ENCODE peak calls at places on chromosome 17, in four cellular contexts. D is cardiac muscle cell; T is CD8-positive, alpha-beta memory T cell; W is HL-60. E is an unnamed sample.

GRCh38 chr17:44558349-44559287 is 1.3 kb downstream of the FZD2 start:
- DNase-seq in W (no peak), D (peak; percentile 40), T (no peak), E (no peak)

GRCh38 chr17:83113792-83114191 is 34.4 kb downstream of the METRNL start:
- DNase-seq in T (no peak), W (no peak), D (no peak), E (no peak)

GRCh38 chr17:81509048-81509686 is 3.4 kb downstream of the ACTG1 start:
- DNase-seq in D (peak; percentile 61), T (no peak), W (peak; percentile 41), E (peak; percentile 63)

GRCh38 chr17:73902416-73903181 is 258.4 kb upstream of the SDK2 start:
- DNase-seq in D (peak; percentile 5), T (no peak), W (no peak), E (no peak)

GRCh38 chr17:77778636-77779524 is 179.6 kb upstream of the TNRC6C start:
- DNase-seq in T (no peak), D (no peak), W (no peak), E (peak; percentile 15)

GRCh38 chr17:28133562-28133970 is 91.1 kb downstream of the NLK start:
- DNase-seq in D (no peak), W (no peak), T (no peak), E (peak; percentile 82)

GRCh38 chr17:37642706-37643105 is 540 bp downstream of the DDX52 start:
- DNase-seq in T (no peak), W (no peak), D (peak; percentile 11), E (peak; percentile 65)

GRCh38 chr17:10724546-10725195 is 5.2 kb downstream of the TMEM220 start:
- DNase-seq in D (no peak), T (no peak), W (no peak), E (no peak)

GRCh38 chr17:46809110-46809571 is 9.4 kb downstream of the WNT3 start:
- DNase-seq in W (no peak), D (peak; percentile 32), T (no peak), E (no peak)

GRCh38 chr17:47286198-47286914 is 32.7 kb downstream of the ITGB3 start:
- DNase-seq in W (no peak), T (no peak), D (no peak), E (peak; percentile 17)

GRCh38 chr17:70945386-70945785 is 776.1 kb downstream of the KCNJ2 start:
- DNase-seq in T (no peak), W (no peak), D (peak; percentile 7), E (no peak)

GRCh38 chr17:51601622-51602261 is 341.4 kb downstream of the UTP18 start:
- DNase-seq in W (peak; percentile 4), D (no peak), T (no peak), E (no peak)

GRCh38 chr17:46878055-46878454 is 26.7 kb downstream of the WNT9B start:
- DNase-seq in T (no peak), W (peak; percentile 26), D (no peak), E (no peak)

GRCh38 chr17:69473801-69474170 is 59.3 kb downstream of the MAP2K6 start:
- DNase-seq in T (no peak), D (no peak), W (no peak), E (no peak)

GRCh38 chr17:78038748-78039288 is 80.3 kb downstream of the TNRC6C start:
- DNase-seq in D (no peak), T (no peak), W (no peak), E (peak; percentile 83)

GRCh38 chr17:80794281-80795089 is 197.2 kb upstream of the CHMP6 start:
- DNase-seq in W (no peak), D (no peak), T (no peak), E (no peak)

GRCh38 chr17:76682306-76682705 is 28.5 kb downstream of the MXRA7 start:
- DNase-seq in W (no peak), T (no peak), D (no peak), E (no peak)

GRCh38 chr17:79629548-79630049 is 18.7 kb upstream of the RBFOX3 start:
- DNase-seq in T (no peak), D (no peak), W (no peak), E (no peak)
- H3K27me3 ChIP-seq in T (peaks cover 5% of the 10 kb centered on the region), D (peaks cover 10% of the 10 kb centered on the region), W (no peaks in the 10 kb centered on the region), E (no peaks in the 10 kb centered on the region)

DNA sequence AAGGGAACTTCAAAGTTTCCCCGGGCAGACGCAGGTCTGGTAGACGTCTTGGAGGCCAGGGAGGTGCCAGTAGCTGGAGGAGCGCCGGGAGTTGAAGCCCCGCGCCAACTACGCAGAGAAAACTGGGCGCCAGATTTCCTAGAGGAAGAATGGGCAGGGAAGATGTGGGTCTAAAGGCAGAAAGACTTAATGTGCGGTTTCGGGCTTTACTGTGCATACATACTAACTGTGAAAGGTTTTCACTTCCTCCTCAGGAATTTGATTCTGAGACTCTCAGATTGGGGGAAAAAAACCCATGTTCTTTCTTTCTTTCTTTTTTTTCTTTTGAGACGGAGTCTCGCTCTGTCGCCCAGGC is 331 bp upstream of the ZNF287 start:
- DNase-seq in D (no peak), T (no peak), W (no peak), E (no peak)
- H3K4me3 ChIP-seq in D (no peak overlapping the region), T (peak overlapping the region; percentile 72), W (no peak overlapping the region), E (no peak overlapping the region)

DNA sequence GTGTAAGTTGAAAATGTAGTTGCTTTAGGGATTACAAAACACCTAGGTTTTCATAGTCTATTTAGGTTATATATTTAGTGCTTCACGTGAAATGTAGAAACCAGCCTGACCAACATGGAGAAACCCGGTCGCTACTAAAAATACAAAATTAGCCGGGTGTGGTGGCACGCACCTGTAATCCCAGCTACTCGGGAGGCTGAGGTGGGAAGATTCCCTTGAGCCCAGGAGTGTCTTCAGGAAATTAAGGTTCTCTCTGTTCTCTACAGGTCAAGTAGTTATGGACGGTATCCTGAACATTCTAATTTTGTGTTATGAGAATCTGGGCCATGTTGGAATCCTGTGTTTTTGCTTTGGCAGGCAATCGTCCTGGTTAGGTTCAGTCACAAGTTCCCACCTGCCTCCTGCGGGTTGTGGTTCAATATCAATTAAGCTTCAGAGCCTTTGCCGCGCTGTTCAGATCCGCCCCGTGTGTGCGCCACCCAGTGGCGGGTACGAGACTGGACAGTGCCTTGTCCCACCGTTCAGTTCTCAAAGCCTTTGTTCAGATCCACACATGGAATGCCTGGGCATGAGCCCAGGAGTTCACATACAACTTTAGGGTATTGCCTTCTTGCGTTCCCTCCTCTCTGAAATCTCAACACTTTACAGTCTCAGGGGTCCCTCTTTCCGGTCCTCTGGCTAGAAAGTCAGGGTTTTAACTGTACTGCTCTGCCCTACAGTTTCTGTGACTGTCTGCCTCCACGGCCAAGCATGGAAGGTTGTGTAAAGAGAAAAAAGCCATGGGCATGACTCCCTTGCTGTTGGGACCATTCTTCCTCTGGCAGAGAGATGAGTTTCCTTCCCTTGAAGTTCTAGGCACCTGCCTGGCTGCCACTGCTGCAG is 41.7 kb downstream of the HEATR6 start:
- DNase-seq in W (peak; percentile 70), T (peak; percentile 53), D (peak; percentile 82), E (peak; percentile 65)
- H3K27me3 ChIP-seq in W (no peaks in the 10 kb centered on the region), T (no peaks in the 10 kb centered on the region), D (peaks cover 6% of the 10 kb centered on the region), E (no peaks in the 10 kb centered on the region)

GRCh38 chr17:31496601-31497000 is 105.1 kb downstream of the RAB11FIP4 start:
- DNase-seq in D (no peak), W (no peak), T (no peak), E (no peak)

GRCh38 chr17:31497994-31498826 is 106.7 kb downstream of the RAB11FIP4 start:
- DNase-seq in T (no peak), W (no peak), D (no peak), E (no peak)

GRCh38 chr17:31497431-31497830 is 106.0 kb downstream of the RAB11FIP4 start:
- DNase-seq in T (no peak), W (no peak), D (no peak), E (no peak)

GRCh38 chr17:31496097-31496496 is 104.6 kb downstream of the RAB11FIP4 start:
- DNase-seq in W (no peak), T (no peak), D (no peak), E (no peak)

DNA sequence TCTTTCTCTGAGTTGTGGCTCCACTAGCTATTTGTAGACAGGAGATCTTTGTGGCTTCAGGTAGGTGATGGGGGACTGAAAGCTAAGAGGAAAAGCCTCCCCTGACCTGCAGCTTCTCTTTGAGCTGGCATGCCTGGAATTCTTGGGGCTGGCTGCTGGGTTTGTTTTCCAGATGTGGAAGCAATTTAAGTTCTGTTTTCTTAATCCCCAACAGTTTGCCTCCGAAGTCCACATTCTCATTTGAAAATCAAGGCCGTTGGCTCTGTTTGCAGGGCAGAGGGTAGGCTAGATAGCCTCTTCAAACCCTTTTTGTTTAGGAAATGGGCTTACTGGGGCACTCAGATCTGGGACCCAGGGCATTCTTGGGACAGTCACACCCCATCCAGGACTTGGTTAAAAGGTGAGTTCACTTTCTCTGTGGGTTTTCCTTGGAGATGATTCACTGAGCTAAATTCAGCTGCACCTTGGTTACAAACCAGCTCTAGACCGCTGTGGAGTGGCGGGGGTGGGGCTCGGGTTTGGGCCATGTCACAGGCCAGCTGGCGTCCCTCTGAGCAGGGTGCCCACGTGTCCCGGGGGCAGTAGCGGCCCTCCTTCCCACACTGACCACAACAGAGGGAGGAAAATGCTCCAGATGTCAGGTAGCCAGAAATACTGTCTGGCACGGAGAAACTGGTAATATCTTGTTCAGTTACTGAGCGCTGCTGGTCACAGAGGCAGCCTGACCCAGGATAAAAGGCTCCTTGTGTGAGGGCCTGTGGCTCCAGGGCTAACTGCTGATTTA is 108.5 kb downstream of the RAB11FIP4 start:
- DNase-seq in T (no peak), D (no peak), W (no peak), E (peak; percentile 66)
- H3K4me3 ChIP-seq in T (no peak overlapping the region), D (no peak overlapping the region), W (no peak overlapping the region), E (no peak overlapping the region)

GRCh38 chr17:48644910-48645557 is 18.9 kb upstream of the HOXB9 start:
- DNase-seq in W (no peak), T (no peak), D (no peak), E (no peak)
- H3K27me3 ChIP-seq in W (peaks cover 81% of the 10 kb centered on the region), T (peaks cover 30% of the 10 kb centered on the region), D (peaks cover 100% of the 10 kb centered on the region), E (peaks cover 69% of the 10 kb centered on the region)

E was measured in bronchial epithelial cell.